ENCODE peak calls at places on chromosomes 5 and 9, in six cellular contexts. M, R, S, D, F and H are unnamed samples.

GRCh38 chr5:135651156-135651555 is 72.4 kb upstream of the CXCL14 start:
- DNase-seq in M (peak; percentile 29), R (peak; percentile 69), S (no peak), D (no peak), F (no peak), H (no peak)

GRCh38 chr5:4158750-4159447 is 563.3 kb downstream of the IRX1 start:
- DNase-seq in M (no peak), R (no peak), S (no peak), D (no peak), F (no peak), H (no peak)

GRCh38 chr5:150658699-150659265 is 2.3 kb upstream of the MYOZ3 start:
- DNase-seq in M (no peak), R (peak; percentile 34), S (no peak), D (no peak), F (no peak), H (no peak)

GRCh38 chr5:94010814-94011213 is 269.4 kb upstream of the POU5F2 start:
- DNase-seq in M (peak; percentile 58), R (no peak), S (no peak), D (no peak), F (no peak), H (no peak)

GRCh38 chr5:38858839-38859238 is 13.0 kb downstream of the OSMR start:
- DNase-seq in M (no peak), R (peak; percentile 23), S (no peak), D (no peak), F (no peak), H (no peak)

GRCh38 chr5:14429102-14429501 is 152.5 kb upstream of the OTULINL start:
- DNase-seq in M (no peak), R (peak; percentile 87), S (no peak), D (no peak), F (no peak), H (no peak)

GRCh38 chr9:33524431-33524947 is 438 bp downstream of the ANKRD18B start:
- DNase-seq in M (no peak), R (peak; percentile 14), S (no peak), D (no peak), F (no peak), H (peak; percentile 13)

GRCh38 chr5:172492991-172493390 is 38.7 kb upstream of the SH3PXD2B start:
- DNase-seq in M (no peak), R (no peak), S (no peak), D (no peak), F (no peak), H (no peak)

GRCh38 chr5:72210913-72211670 is 103.8 kb downstream of the MAP1B start:
- DNase-seq in M (peak; percentile 88), R (peak; percentile 74), S (no peak), D (no peak), F (no peak), H (no peak)

GRCh38 chr5:81907012-81907411 is 64.8 kb upstream of the ATG10 start:
- DNase-seq in M (no peak), R (peak; percentile 4), S (no peak), D (no peak), F (no peak), H (no peak)

GRCh38 chr5:29983528-29984152 is 1209.8 kb upstream of the CDH6 start:
- DNase-seq in M (no peak), R (no peak), S (no peak), D (no peak), F (no peak), H (no peak)

GRCh38 chr9:69463497-69464068 is 138.6 kb downstream of the ENTREP1 start:
- DNase-seq in M (no peak), R (no peak), S (no peak), D (no peak), F (no peak), H (no peak)

GRCh38 chr9:130421802-130422276 is 22.9 kb upstream of the ASS1 start:
- DNase-seq in M (peak; percentile 38), R (no peak), S (no peak), D (no peak), F (no peak), H (no peak)

GRCh38 chr9:3916984-3917383 is 382.9 kb downstream of the GLIS3 start:
- DNase-seq in M (peak; percentile 73), R (peak; percentile 49), S (no peak), D (no peak), F (no peak), H (no peak)

GRCh38 chr5:73796164-73797141 is 170.5 kb downstream of the ARHGEF28 start:
- DNase-seq in M (peak; percentile 97), R (peak; percentile 89), S (no peak), D (no peak), F (no peak), H (no peak)

GRCh38 chr9:34123682-34124081 is 2.8 kb downstream of the DCAF12 start:
- DNase-seq in M (no peak), R (peak; percentile 7), S (peak; percentile 19), D (no peak), F (no peak), H (no peak)

GRCh38 chr5:132474881-132475511 is 15.6 kb downstream of the IRF1 start:
- DNase-seq in M (no peak), R (no peak), S (no peak), D (no peak), F (peak; percentile 14), H (no peak)

GRCh38 chr5:99104538-99105132 is 175.8 kb upstream of the CHD1 start:
- DNase-seq in M (peak; percentile 43), R (peak; percentile 50), S (no peak), D (no peak), F (no peak), H (no peak)

GRCh38 chr9:111056554-111056953 is 18.3 kb upstream of the LPAR1 start:
- DNase-seq in M (peak; percentile 89), R (no peak), S (no peak), D (no peak), F (no peak), H (no peak)

GRCh38 chr5:114391321-114391720 is 29.5 kb downstream of the KCNN2 start:
- DNase-seq in M (peak; percentile 2), R (peak; percentile 5), S (no peak), D (no peak), F (no peak), H (no peak)

GRCh38 chr5:173247050-173247449 is 12.0 kb upstream of the NKX2-5 start:
- DNase-seq in M (no peak), R (no peak), S (no peak), D (no peak), F (no peak), H (no peak)

GRCh38 chr5:13516195-13516594 is 428.3 kb downstream of the DNAH5 start:
- DNase-seq in M (no peak), R (no peak), S (no peak), D (no peak), F (no peak), H (no peak)

GRCh38 chr5:5979362-5979760 is 399.0 kb downstream of the MED10 start:
- DNase-seq in M (peak; percentile 87), R (peak; percentile 91), S (no peak), D (no peak), F (no peak), H (no peak)

GRCh38 chr9:36149197-36149596 is 12.7 kb downstream of the GLIPR2 start:
- DNase-seq in M (peak; percentile 80), R (peak; percentile 89), S (no peak), D (no peak), F (no peak), H (no peak)

GRCh38 chr5:133818031-133818431 is 150.4 kb downstream of the C5orf15 start:
- DNase-seq in M (peak; percentile 68), R (peak; percentile 67), S (no peak), D (no peak), F (no peak), H (no peak)

GRCh38 chr9:93308158-93308602 is 124.2 kb downstream of the WNK2 start:
- DNase-seq in M (no peak), R (no peak), S (no peak), D (no peak), F (no peak), H (no peak)

GRCh38 chr5:1129725-1130082 is 17.8 kb upstream of the SLC12A7 start:
- DNase-seq in M (no peak), R (no peak), S (no peak), D (no peak), F (no peak), H (no peak)

GRCh38 chr9:1151691-1152090 is 101.5 kb downstream of the DMRT2 start:
- DNase-seq in M (no peak), R (no peak), S (no peak), D (no peak), F (no peak), H (no peak)

GRCh38 chr9:87464110-87464991 is 33.3 kb upstream of the DAPK1 start:
- DNase-seq in M (peak; percentile 16), R (peak; percentile 11), S (peak; percentile 10), D (no peak), F (no peak), H (no peak)

GRCh38 chr9:127444921-127445850 is 6.0 kb downstream of the RPL12 start:
- DNase-seq in M (peak; percentile 76), R (peak; percentile 69), S (no peak), D (no peak), F (no peak), H (no peak)

GRCh38 chr5:178419651-178420050 is 170.5 kb downstream of the COL23A1 start:
- DNase-seq in M (no peak), R (no peak), S (no peak), D (no peak), F (no peak), H (no peak)